ENCODE peak calls at places on chromosomes 6 and 20, in seven cellular contexts. P is Daoy, I is mesenteric fat pad, V is M059J, D is transverse colon, W is occipital lobe, Z is SHP77 treated with DMSO at 0.1 percent for 48 hours. G is an unnamed sample.

GRCh38 chr6:157620905-157621304 is 202.1 kb upstream of the SNX9 start:
- DNase-seq in D (no peak), I (no peak), P (no peak), Z (no peak), V (no peak), W (no peak), G (no peak)

GRCh38 chr6:53679446-53679933 is 13.9 kb upstream of the KLHL31 start:
- DNase-seq in W (no peak), D (no peak), V (peak; percentile 75), Z (no peak), I (no peak), P (peak; percentile 36), G (peak; percentile 52)

GRCh38 chr6:136607932-136608772 is 57.9 kb upstream of the MAP7 start:
- DNase-seq in I (no peak), D (peak; percentile 83), V (peak; percentile 73), W (no peak), P (peak; percentile 77), Z (peak; percentile 22), G (peak; percentile 73)

GRCh38 chr20:21325296-21325695 is 22.2 kb downstream of the XRN2 start:
- DNase-seq in D (no peak), Z (no peak), V (no peak), I (no peak), P (no peak), W (no peak), G (no peak)

GRCh38 chr6:118678866-118679265 is 27.5 kb upstream of the CEP85L start:
- DNase-seq in I (no peak), P (no peak), Z (no peak), V (peak; percentile 38), W (no peak), D (no peak), G (no peak)

GRCh38 chr6:22320750-22321149 is 23.9 kb upstream of the PRL start:
- DNase-seq in W (no peak), D (no peak), P (peak; percentile 87), V (peak; percentile 98), I (no peak), Z (no peak), G (peak; percentile 93)

GRCh38 chr6:25354078-25354940 is 75.1 kb downstream of the CARMIL1 start:
- DNase-seq in P (no peak), V (peak; percentile 68), D (no peak), W (no peak), Z (no peak), I (no peak), G (peak; percentile 30)

GRCh38 chr20:24825591-24825990 is 123.5 kb upstream of the CST7 start:
- DNase-seq in D (no peak), I (peak; percentile 39), V (no peak), Z (no peak), W (no peak), P (no peak), G (no peak)

GRCh38 chr6:122289721-122290501 is 109.5 kb upstream of the HSF2 start:
- DNase-seq in P (peak; percentile 4), I (no peak), V (peak; percentile 3), W (no peak), D (no peak), Z (no peak), G (peak; percentile 39)

GRCh38 chr20:16846011-16846410 is 97.9 kb downstream of the OTOR start:
- DNase-seq in P (no peak), Z (no peak), W (no peak), I (no peak), D (no peak), V (peak; percentile 12), G (no peak)

GRCh38 chr6:165630544-165630953 is 32.5 kb downstream of the PDE10A start:
- DNase-seq in D (no peak), Z (no peak), P (no peak), I (no peak), V (no peak), W (no peak), G (peak; percentile 45)

GRCh38 chr6:61886608-61887259 is 399.3 kb downstream of the KHDRBS2 start:
- DNase-seq in P (no peak), I (no peak), V (no peak), Z (no peak), D (no peak), W (no peak), G (no peak)

GRCh38 chr6:4069199-4069598 is 9.7 kb downstream of the FAM217A start:
- DNase-seq in V (no peak), P (no peak), D (no peak), I (no peak), Z (no peak), W (no peak), G (no peak)

GRCh38 chr20:54466112-54466511 is 9.3 kb upstream of the DOK5 start:
- DNase-seq in Z (no peak), V (no peak), D (no peak), W (no peak), I (no peak), P (no peak), G (no peak)